ENCODE peak calls at places on chromosome 20, in eight cellular contexts. L, K, G, A, H, N, Y and O are unnamed samples.

GRCh38 chr20:17579369-17580039 is 9.6 kb downstream of the DSTN start:
- DNase-seq in L (no peak), K (no peak), G (no peak), A (no peak), H (no peak), N (no peak), Y (no peak), O (no peak)

GRCh38 chr20:24916412-24916811 is 32.7 kb upstream of the CST7 start:
- DNase-seq in L (no peak), K (no peak), G (no peak), A (no peak), H (no peak), N (no peak), Y (no peak), O (peak)

GRCh38 chr20:17358854-17359253 is 132.0 kb downstream of the PCSK2 start:
- DNase-seq in L (no peak), K (no peak), G (no peak), A (no peak), H (no peak), N (no peak), Y (no peak), O (no peak)

GRCh38 chr20:53227523-53227922 is 255.4 kb downstream of the TSHZ2 start:
- DNase-seq in L (no peak), K (peak), G (no peak), A (no peak), H (no peak), N (no peak), Y (no peak), O (no peak)

GRCh38 chr20:25049261-25050060 is 8.5 kb downstream of the ACSS1 start:
- DNase-seq in L (no peak), K (no peak), G (peak), A (no peak), H (peak), N (peak), Y (peak), O (peak)

GRCh38 chr20:10565191-10565921 is 108.4 kb downstream of the JAG1 start:
- DNase-seq in L (no peak), K (no peak), G (no peak), A (peak), H (no peak), N (no peak), Y (no peak), O (no peak)

GRCh38 chr20:55067158-55067825 is 591.9 kb downstream of the DOK5 start:
- DNase-seq in L (no peak), K (no peak), G (no peak), A (no peak), H (no peak), N (no peak), Y (no peak), O (no peak)

GRCh38 chr20:50067461-50067860 is 45.5 kb downstream of the UBE2V1 start:
- DNase-seq in L (no peak), K (no peak), G (no peak), A (no peak), H (no peak), N (no peak), Y (no peak), O (no peak)

GRCh38 chr20:8033447-8033846 is 13.9 kb upstream of the TMX4 start:
- DNase-seq in L (no peak), K (no peak), G (no peak), A (no peak), H (no peak), N (no peak), Y (no peak), O (no peak)

GRCh38 chr20:57388953-57389694 is 2.1 kb upstream of the RBM38 start:
- DNase-seq in L (no peak), K (no peak), G (peak), A (peak), H (peak), N (peak), Y (peak), O (peak)

DNA sequence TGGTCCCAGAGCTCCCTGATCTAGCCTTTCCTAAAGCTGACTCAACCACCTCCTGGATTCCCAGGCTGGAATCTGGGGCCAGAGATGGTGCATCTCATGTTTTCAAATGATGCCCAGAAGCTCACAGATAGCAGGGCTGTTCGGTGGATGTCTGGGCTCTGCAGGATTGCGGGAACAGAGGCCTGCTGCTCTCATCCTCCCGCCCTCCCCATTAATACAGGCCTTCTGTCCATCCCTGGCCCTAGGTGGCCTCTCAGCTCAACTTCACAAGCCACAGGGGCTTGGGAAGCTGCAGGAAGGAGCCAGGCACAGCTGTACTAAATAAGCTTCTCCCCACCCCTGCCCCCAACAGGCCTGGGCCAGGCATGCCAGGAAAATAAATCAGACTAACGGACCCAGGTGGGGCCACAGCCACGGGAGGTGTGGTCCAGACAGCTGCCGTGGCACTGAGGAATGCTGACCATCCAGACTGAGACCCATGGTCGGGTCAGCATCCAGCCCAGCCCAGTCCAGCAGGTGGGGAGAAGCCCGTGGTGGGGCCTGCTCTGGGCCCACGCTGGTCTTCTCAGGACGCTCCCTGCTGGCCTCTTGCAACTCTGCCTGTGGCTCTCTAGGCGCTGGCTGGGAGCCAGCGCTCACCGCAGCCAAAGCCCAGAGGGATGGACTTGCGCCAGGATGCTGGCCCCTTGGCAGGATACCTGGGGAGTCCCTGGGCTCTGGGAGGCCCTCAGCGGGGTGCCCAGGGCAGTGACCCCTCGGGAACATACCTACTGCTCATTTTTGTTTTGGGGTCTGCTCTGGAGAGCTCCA is 8.5 kb upstream of the YTHDF1 start:
- DNase-seq in L (no peak), K (peak), G (peak), A (peak), H (no peak), N (peak), Y (peak), O (no peak)
- TF ChIP-seq EP300 in L (no peak), K (no peak), G (no peak), A (no peak), H (no peak), N (no peak), Y (no peak), O (no peak)

GRCh38 chr20:51118985-51119527 is 96.1 kb upstream of the KCNG1 start:
- DNase-seq in L (no peak), K (no peak), G (no peak), A (no peak), H (no peak), N (no peak), Y (no peak), O (no peak)
- H3K27ac ChIP-seq in L (no peak), K (no peak), G (no peak), A (no peak), H (no peak), N (no peak), Y (no peak), O (no peak)

DNA sequence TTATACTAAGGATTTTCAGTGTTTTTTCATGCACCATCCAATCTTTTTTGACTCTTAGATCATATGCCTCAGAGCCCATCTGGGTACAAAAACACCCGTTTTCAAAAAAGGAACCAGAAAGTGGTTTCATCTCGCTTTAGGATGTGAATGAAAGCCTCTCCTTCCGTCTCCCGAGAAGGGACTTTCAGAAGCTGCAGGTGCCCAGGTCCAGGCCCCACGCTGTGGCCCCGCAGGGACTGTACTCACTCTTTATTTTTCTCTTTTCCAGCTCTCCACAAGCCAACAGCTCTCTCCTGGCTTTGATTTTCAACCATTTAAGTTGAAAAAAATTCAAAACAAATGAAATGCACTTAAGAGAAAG is 467.5 kb downstream of the PREX1 start:
- DNase-seq in L (no peak), K (no peak), G (peak), A (no peak), H (no peak), N (no peak), Y (no peak), O (no peak)
- TF ChIP-seq EP300 in L (no peak), K (no peak), G (no peak), A (no peak), H (no peak), N (no peak), Y (no peak), O (no peak)

DNA sequence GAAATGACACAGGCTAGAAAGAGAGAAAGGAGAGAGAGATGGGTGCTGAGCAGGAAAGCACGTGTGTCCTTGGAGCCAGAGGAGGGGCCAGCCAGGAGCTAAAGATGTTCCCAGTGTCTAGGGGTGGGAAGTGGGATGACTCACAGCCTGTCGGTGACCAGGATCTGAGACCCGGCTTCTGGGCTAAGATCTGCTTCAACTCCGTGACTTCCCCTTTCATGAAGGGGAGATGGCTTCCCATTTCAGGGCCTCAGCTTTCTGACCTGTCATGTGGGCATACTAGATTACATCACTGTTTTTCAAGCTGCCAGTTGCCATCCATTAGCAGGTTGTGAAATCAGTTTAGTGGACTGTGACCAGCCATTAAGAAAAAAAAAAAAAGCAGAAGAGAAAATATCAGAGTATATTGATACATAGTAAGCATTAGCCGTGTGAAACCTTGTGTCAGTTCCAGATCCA is 5.4 kb downstream of the TGM3 start:
- DNase-seq in L (no peak), K (no peak), G (peak), A (peak), H (no peak), N (no peak), Y (peak), O (no peak)
- H3K27ac ChIP-seq in L (no peak), K (no peak), G (no peak), A (no peak), H (no peak), N (no peak), Y (no peak), O (no peak)

GRCh38 chr20:33897313-33897912 is 86.3 kb downstream of the CHMP4B start:
- DNase-seq in L (no peak), K (peak), G (no peak), A (no peak), H (no peak), N (no peak), Y (no peak), O (no peak)
- TF ChIP-seq EP300 in L (no peak), K (no peak), G (no peak), A (no peak), H (no peak), N (no peak), Y (no peak), O (no peak)

DNA sequence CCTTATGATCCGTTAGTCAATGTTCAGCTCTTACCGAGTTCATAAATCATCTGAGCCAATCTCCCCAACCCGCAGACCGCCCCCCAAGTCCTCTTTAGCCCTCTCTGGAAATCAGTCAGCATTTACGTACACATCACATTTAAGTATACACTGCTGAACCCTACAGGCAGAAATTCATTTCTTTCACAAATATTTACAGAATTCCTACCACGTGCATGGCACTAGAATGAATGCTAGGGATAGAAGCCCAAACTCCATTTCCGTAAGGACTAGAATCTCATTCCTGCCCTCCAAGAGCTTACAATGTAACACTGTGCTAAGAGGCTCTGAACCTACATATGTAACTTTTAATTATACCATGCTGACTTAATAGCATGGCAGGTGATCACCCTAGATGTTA is 1.8 kb downstream of the OSER1 start:
- DNase-seq in L (no peak), K (no peak), G (no peak), A (peak), H (no peak), N (no peak), Y (no peak), O (no peak)
- H3K27ac ChIP-seq in L (peak), K (peak), G (peak), A (peak), H (no peak), N (no peak), Y (peak), O (peak)